ENCODE peak calls at places on chromosomes 13 and 19, in six cellular contexts. E is H9; F is amniotic epithelial cell; R is heart left ventricle; J is COR-L47; L is activated CD8-positive, alpha-beta memory T cell treated with anti-CD3 and anti-CD28 coated beads for 4 hours. G is an unnamed sample.

GRCh38 chr19:45876411-45877197 is 9.3 kb downstream of the IRF2BP1 start:
- DNase-seq in E (peak), F (no peak), R (peak), J (no peak), L (no peak), G (no peak)

GRCh38 chr13:60210510-60211065 is 46.9 kb upstream of the DIAPH3 start:
- DNase-seq in E (no peak), F (no peak), R (no peak), J (no peak), L (no peak), G (no peak)

GRCh38 chr13:25756916-25757315 is 294.9 kb downstream of the SHISA2 start:
- DNase-seq in E (no peak), F (no peak), R (no peak), J (no peak), L (no peak), G (no peak)

GRCh38 chr19:5880604-5881078 is 10.3 kb upstream of the FUT5 start:
- DNase-seq in E (no peak), F (peak), R (peak), J (no peak), L (no peak), G (no peak)

GRCh38 chr19:29858000-29858596 is 46.3 kb downstream of the CCNE1 start:
- DNase-seq in E (peak), F (no peak), R (no peak), J (peak), L (no peak), G (peak)

GRCh38 chr19:17385878-17386611 is 8.0 kb downstream of the CCDC194 start:
- DNase-seq in E (peak), F (no peak), R (peak), J (peak), L (no peak), G (peak)

GRCh38 chr13:111252449-111253124 is 67.9 kb upstream of the TEX29 start:
- DNase-seq in E (no peak), F (no peak), R (no peak), J (no peak), L (no peak), G (no peak)

GRCh38 chr19:3276341-3276799 is 51.9 kb downstream of the CELF5 start:
- DNase-seq in E (peak), F (no peak), R (no peak), J (no peak), L (peak), G (peak)

GRCh38 chr19:7904074-7905020 is 670 bp downstream of the MAP2K7 start:
- DNase-seq in E (no peak), F (no peak), R (peak), J (peak), L (peak), G (peak)

GRCh38 chr13:47665041-47665440 is 336.0 kb downstream of the SUCLA2 start:
- DNase-seq in E (no peak), F (no peak), R (no peak), J (no peak), L (no peak), G (no peak)

GRCh38 chr13:30529085-30529815 is 63.5 kb upstream of the HMGB1 start:
- DNase-seq in E (no peak), F (no peak), R (no peak), J (no peak), L (no peak), G (no peak)

GRCh38 chr13:23654111-23655110 is 84.2 kb downstream of the TNFRSF19 start:
- DNase-seq in E (no peak), F (peak), R (peak), J (peak), L (no peak), G (no peak)

GRCh38 chr13:23578411-23579071 is 8.3 kb downstream of the TNFRSF19 start:
- DNase-seq in E (peak), F (peak), R (peak), J (peak), L (no peak), G (peak)

G was measured in BE2C.